ENCODE peak calls at places on chromosomes 1 and 21, in five cellular contexts. K is stimulated activated CD4-positive, alpha-beta T cell treated with anti-CD3 and anti-CD28 coated beads, TNF-alpha, amount 100 ng/mL, for 24 hours; O is NCI-H510A; X is glutamatergic neuron; W is NCI-H69. C is an unnamed sample.

GRCh38 chr21:39422468-39423241 is 22.9 kb downstream of the LCA5L start:
- DNase-seq in W (no peak), K (no peak), X (no peak), O (no peak), C (no peak)

GRCh38 chr1:68615303-68615702 is 118.4 kb upstream of the DEPDC1 start:
- DNase-seq in O (no peak), K (no peak), X (no peak), W (no peak), C (no peak)

GRCh38 chr1:42957880-42958487 is 684 bp downstream of the SLC2A1 start:
- DNase-seq in O (peak), K (peak), W (peak), X (peak), C (peak)

GRCh38 chr1:156436319-156437043 is 64.1 kb downstream of the MEF2D start:
- DNase-seq in O (no peak), W (peak), X (peak), K (no peak), C (no peak)

GRCh38 chr1:3028531-3029282 is 7.4 kb downstream of the ACTRT2 start:
- DNase-seq in O (no peak), K (no peak), W (no peak), X (no peak), C (no peak)

GRCh38 chr21:26843912-26844257 is 1.3 kb downstream of the ADAMTS1 start:
- DNase-seq in W (peak), O (no peak), K (no peak), X (no peak), C (no peak)

GRCh38 chr1:218815076-218815475 is 358.6 kb upstream of the LYPLAL1 start:
- DNase-seq in W (no peak), X (no peak), K (no peak), O (no peak), C (no peak)

GRCh38 chr1:145946477-145946986 is 11.3 kb downstream of the LIX1L start:
- DNase-seq in K (no peak), O (no peak), X (no peak), W (no peak), C (no peak)

GRCh38 chr1:85911742-85912141 is 203.5 kb upstream of the ZNHIT6 start:
- DNase-seq in K (no peak), O (no peak), X (no peak), W (peak), C (no peak)

GRCh38 chr1:243849089-243850012 is 692 bp downstream of the AKT3 start:
- DNase-seq in X (peak), W (peak), K (peak), O (peak), C (peak)

GRCh38 chr1:101506541-101507164 is 269.8 kb downstream of the S1PR1 start:
- DNase-seq in X (peak), K (peak), W (peak), O (no peak), C (peak)

GRCh38 chr21:30042443-30042842 is 102.6 kb upstream of the GRIK1 start:
- DNase-seq in K (no peak), O (no peak), W (no peak), X (no peak), C (no peak)

GRCh38 chr1:186722711-186723309 is 42.6 kb upstream of the PTGS2 start:
- DNase-seq in W (peak), X (no peak), O (no peak), K (no peak), C (peak)

GRCh38 chr1:82329226-82329625 is 528.5 kb downstream of the ADGRL2 start:
- DNase-seq in K (no peak), W (no peak), O (no peak), X (no peak), C (no peak)

GRCh38 chr1:115184260-115184950 is 95.1 kb upstream of the TSPAN2 start:
- DNase-seq in X (no peak), O (no peak), K (no peak), W (no peak), C (no peak)

GRCh38 chr1:15177710-15178166 is 24.2 kb downstream of the TMEM51 start:
- DNase-seq in X (no peak), W (no peak), K (no peak), O (no peak), C (no peak)

GRCh38 chr1:214248294-214249082 is 32.5 kb upstream of the SMYD2 start:
- DNase-seq in X (no peak), O (no peak), K (no peak), W (no peak), C (no peak)

GRCh38 chr1:143653403-143653802 is 318.4 kb downstream of the FAM72C start:
- DNase-seq in W (no peak), O (no peak), K (no peak), X (no peak), C (no peak)

C was measured in SK-N-DZ.